ENCODE peak calls at places on chromosomes 4 and X, in five cellular contexts. A, V, L, M and O are unnamed samples.
A peak's percentile ranks its signal among the peaks of the same experiment; 100 is the strongest.

GRCh38 chr4:114857831-114858230 is 255.6 kb downstream of the NDST4 start:
- DNase-seq in A (no peak), V (no peak), L (no peak), M (no peak), O (no peak)

GRCh38 chr4:141853091-141853734 is 216.8 kb downstream of the IL15 start:
- DNase-seq in A (no peak), V (no peak), L (no peak), M (no peak), O (no peak)

GRCh38 chrX:65516756-65517155 is 17.8 kb downstream of the LAS1L start:
- DNase-seq in A (no peak), V (no peak), L (peak; percentile 24), M (no peak), O (no peak)

GRCh38 chr4:163666335-163666888 is 171.9 kb downstream of the TMA16 start:
- DNase-seq in A (no peak), V (no peak), L (no peak), M (no peak), O (no peak)

GRCh38 chr4:146330392-146330791 is 116.1 kb downstream of the REELD1 start:
- DNase-seq in A (no peak), V (no peak), L (no peak), M (no peak), O (no peak)

GRCh38 chrX:43836435-43837184 is 45.6 kb downstream of the MAOB start:
- DNase-seq in A (peak; percentile 3), V (peak; percentile 5), L (no peak), M (no peak), O (no peak)

GRCh38 chr4:147938481-147938880 is 206.6 kb downstream of the ARHGAP10 start:
- DNase-seq in A (no peak), V (no peak), L (no peak), M (no peak), O (no peak)

GRCh38 chrX:134365923-134366322 is 94.0 kb upstream of the HPRT1 start:
- DNase-seq in A (no peak), V (no peak), L (no peak), M (no peak), O (no peak)

GRCh38 chr4:107931775-107932321 is 499 bp downstream of the CYP2U1 start:
- DNase-seq in A (peak; percentile 5), V (no peak), L (no peak), M (peak; percentile 7), O (no peak)

GRCh38 chr4:52555356-52555716 is 103.8 kb downstream of the USP46 start:
- DNase-seq in A (no peak), V (no peak), L (no peak), M (no peak), O (no peak)

GRCh38 chr4:27930976-27931375 is 1070.3 kb downstream of the STIM2 start:
- DNase-seq in A (no peak), V (no peak), L (no peak), M (no peak), O (no peak)

GRCh38 chr4:176641237-176641636 is 151.5 kb downstream of the VEGFC start:
- DNase-seq in A (no peak), V (no peak), L (no peak), M (no peak), O (no peak)

GRCh38 chr4:26619784-26620183 is 35.9 kb downstream of the TBC1D19 start:
- DNase-seq in A (no peak), V (no peak), L (no peak), M (no peak), O (no peak)

GRCh38 chrX:70452143-70452733 is 7.6 kb downstream of the DLG3 start:
- DNase-seq in A (peak; percentile 54), V (no peak), L (peak; percentile 12), M (peak; percentile 39), O (no peak)

GRCh38 chrX:7987160-7987992 is 60.2 kb upstream of the PNPLA4 start:
- DNase-seq in A (no peak), V (no peak), L (no peak), M (no peak), O (no peak)

GRCh38 chr4:5932021-5932553 is 39.2 kb upstream of the CRMP1 start:
- DNase-seq in A (no peak), V (no peak), L (no peak), M (no peak), O (no peak)

GRCh38 chr4:96035727-96036126 is 195.8 kb downstream of the PDHA2 start:
- DNase-seq in A (peak; percentile 11), V (no peak), L (no peak), M (no peak), O (peak; percentile 7)